ENCODE peak calls at places on chromosomes 6 and 20, in five cellular contexts. V, J, M, X and Y are unnamed samples.
A peak's percentile ranks its signal among the peaks of the same experiment; 100 is the strongest.

GRCh38 chr6:5135783-5136376 is 50.7 kb downstream of the PPP1R3G start:
- DNase-seq in V (peak; percentile 62), J (no peak), M (peak; percentile 58), X (no peak), Y (peak; percentile 73)

GRCh38 chr20:51360451-51361230 is 181.9 kb downstream of the NFATC2 start:
- DNase-seq in V (peak; percentile 95), J (no peak), M (peak; percentile 95), X (no peak), Y (peak; percentile 99)

GRCh38 chr6:135181333-135182119 is 418 bp downstream of the MYB start:
- DNase-seq in V (no peak), J (no peak), M (no peak), X (no peak), Y (no peak)

GRCh38 chr20:4918473-4918872 is 82.8 kb downstream of the SLC23A2 start:
- DNase-seq in V (no peak), J (no peak), M (no peak), X (no peak), Y (no peak)

GRCh38 chr6:155439376-155439775 is 16.3 kb downstream of the NOX3 start:
- DNase-seq in V (no peak), J (no peak), M (no peak), X (no peak), Y (no peak)

GRCh38 chr6:132061381-132061780 is 110.2 kb upstream of the CCN2 start:
- DNase-seq in V (no peak), J (no peak), M (no peak), X (no peak), Y (no peak)

GRCh38 chr6:107171513-107171912 is 56.2 kb upstream of the BEND3 start:
- DNase-seq in V (no peak), J (no peak), M (no peak), X (no peak), Y (no peak)

GRCh38 chr6:75424610-75425548 is 68.7 kb downstream of the FILIP1 start:
- DNase-seq in V (no peak), J (no peak), M (no peak), X (no peak), Y (no peak)

GRCh38 chr6:131787079-131787478 is 20.7 kb upstream of the ENPP1 start:
- DNase-seq in V (no peak), J (no peak), M (no peak), X (no peak), Y (peak; percentile 34)

GRCh38 chr6:150072201-150072600 is 3.3 kb upstream of the ULBP3 start:
- DNase-seq in V (no peak), J (peak; percentile 89), M (peak; percentile 10), X (peak; percentile 79), Y (no peak)

GRCh38 chr6:28648878-28649375 is 123.2 kb downstream of the GPX5 start:
- DNase-seq in V (no peak), J (no peak), M (peak; percentile 10), X (no peak), Y (no peak)

DNA sequence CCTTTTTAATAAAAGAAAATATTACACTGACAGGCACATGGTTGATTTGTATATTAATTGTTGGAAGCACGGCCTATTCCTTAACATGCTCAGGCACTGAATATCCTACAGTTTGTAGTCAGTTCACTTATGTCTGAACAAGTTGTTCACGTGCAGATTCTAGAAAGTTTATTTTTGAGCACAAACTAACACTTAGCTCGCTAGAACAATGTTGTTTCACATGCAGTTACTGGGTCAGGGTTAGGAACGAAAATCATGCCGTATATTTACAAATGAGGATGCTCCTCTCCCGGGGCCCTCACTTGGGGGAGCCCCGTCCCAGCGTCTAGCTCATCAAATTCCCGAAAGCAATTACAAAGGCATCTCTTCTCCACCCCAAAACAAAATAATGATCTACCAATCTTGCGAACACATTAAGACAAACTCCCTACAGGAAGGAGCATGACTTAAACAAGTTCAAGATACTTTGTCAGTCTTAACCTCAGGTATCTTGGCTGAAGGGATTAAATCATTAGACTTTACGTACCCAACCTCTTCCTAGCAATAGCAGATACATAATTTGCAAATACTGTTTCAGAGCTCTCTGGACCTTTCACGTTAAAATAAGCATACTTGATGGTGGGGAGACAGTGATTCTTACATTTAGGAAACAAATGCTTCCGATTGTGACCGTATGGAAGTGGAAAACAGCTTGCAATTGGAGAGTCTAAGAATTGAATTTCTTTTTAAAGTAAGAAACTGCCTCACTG is 1.5 kb downstream of the MAP7 start:
- DNase-seq in V (no peak), J (no peak), M (no peak), X (no peak), Y (no peak)
- H3K4me3 ChIP-seq in V (no peak overlapping the region), J (peak overlapping the region; percentile 58), M (no peak overlapping the region), X (no peak overlapping the region), Y (no peak overlapping the region)

DNA sequence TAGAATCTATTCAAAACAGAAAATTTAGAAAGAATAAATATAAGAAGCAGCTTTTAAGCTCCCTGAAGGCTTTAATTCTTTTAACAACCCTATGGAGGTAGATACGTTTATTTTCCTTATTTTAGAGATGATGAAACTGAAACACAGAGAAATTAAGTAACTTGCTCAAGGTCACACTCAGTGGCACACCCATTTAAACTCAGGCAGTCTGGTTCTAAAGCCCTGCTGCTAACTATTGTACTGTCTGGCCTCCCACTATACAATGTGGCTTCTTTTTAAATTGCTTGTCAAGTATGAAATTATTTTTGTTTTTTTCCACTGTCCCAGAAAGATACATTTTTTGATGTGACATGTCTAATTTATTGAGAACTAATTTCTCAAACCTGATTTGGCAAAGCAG is 55.7 kb downstream of the FAM217A start:
- DNase-seq in V (no peak), J (no peak), M (no peak), X (no peak), Y (peak; percentile 30)
- H3K4me3 ChIP-seq in V (peak overlapping the region; percentile 91), J (no peak overlapping the region), M (no peak overlapping the region), X (peak overlapping the region; percentile 86), Y (no peak overlapping the region)

GRCh38 chr20:49268600-49269365 is 9.1 kb downstream of the ZNFX1 start:
- DNase-seq in V (no peak), J (no peak), M (peak; percentile 39), X (no peak), Y (peak; percentile 72)
- H3K4me3 ChIP-seq in V (no peak overlapping the region), J (no peak overlapping the region), M (no peak overlapping the region), X (peak overlapping the region; percentile 30), Y (no peak overlapping the region)

GRCh38 chr20:63953764-63954429 is 2.3 kb downstream of the UCKL1 start:
- DNase-seq in V (no peak), J (no peak), M (no peak), X (no peak), Y (no peak)
- H3K4me3 ChIP-seq in V (no peak overlapping the region), J (no peak overlapping the region), M (no peak overlapping the region), X (peak overlapping the region; percentile 100), Y (peak overlapping the region; percentile 6)

DNA sequence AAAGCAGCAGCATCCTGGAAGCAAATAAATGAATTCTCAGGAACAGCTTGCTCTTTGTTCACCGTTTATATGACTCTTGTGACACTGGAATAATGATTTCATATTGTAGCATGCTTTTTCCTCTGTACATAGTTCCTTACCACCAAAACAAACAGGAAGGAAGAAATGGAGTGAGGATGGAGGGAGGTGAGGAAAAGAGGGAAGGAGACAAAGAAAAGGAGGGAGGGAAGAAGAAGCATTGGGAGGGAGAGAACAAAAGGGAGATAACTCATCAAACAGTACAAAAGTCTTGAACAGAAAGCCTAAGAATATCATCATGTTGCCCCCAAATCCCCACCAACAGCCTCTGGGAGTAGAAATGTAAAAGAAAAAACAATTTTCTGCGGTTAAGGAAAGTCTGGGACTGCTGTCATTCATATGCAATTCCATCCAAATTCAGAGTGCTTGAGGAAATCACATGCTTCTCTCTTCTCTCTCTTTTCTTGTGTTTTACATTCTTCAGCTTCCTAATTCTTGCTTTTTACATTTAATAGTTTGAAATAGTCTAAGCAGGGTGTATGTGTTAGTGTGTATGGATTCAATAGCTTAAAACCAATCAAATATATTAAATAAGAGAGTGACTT is 81.5 kb downstream of the EPHA7 start:
- DNase-seq in V (no peak), J (no peak), M (no peak), X (no peak), Y (no peak)
- H3K4me3 ChIP-seq in V (no peak overlapping the region), J (no peak overlapping the region), M (no peak overlapping the region), X (no peak overlapping the region), Y (no peak overlapping the region)

GRCh38 chr20:21053002-21053762 is 53.0 kb downstream of the LINC00237 start:
- DNase-seq in V (no peak), J (no peak), M (no peak), X (no peak), Y (no peak)
- H3K4me3 ChIP-seq in V (no peak overlapping the region), J (no peak overlapping the region), M (no peak overlapping the region), X (no peak overlapping the region), Y (no peak overlapping the region)

DNA sequence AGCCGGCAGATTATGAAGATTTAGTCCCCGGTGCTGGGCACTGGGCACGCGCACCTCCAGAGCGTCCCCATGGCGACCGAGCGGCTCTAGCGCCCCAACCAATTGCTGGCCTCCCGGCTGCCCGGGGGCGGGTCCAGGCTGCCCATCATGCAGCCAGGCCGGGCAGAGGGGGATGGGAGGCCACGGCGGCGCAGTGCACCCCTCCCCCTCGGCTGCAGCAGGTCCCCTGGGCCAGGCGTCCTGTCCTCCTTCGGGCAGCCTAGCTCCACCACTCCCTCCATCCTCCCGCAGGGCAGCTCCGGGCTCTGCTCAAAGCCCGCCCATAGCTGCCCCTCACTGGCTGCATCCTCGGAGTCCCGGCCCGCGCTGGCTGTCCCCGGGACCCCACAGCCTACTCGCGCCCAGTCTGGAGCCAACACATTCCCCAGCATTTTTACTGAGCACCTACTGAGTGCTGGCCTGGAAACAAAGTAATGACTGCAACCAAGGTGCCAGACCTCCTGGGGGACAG is 99.4 kb downstream of the ASXL1 start:
- DNase-seq in V (peak; percentile 59), J (no peak), M (peak; percentile 69), X (peak; percentile 55), Y (peak; percentile 65)
- H3K4me3 ChIP-seq in V (peak overlapping the region; percentile 45), J (peak overlapping the region; percentile 38), M (peak overlapping the region; percentile 42), X (peak overlapping the region; percentile 65), Y (peak overlapping the region; percentile 56)

GRCh38 chr6:125988280-125988679 is 1.9 kb downstream of the TRMT11 start:
- DNase-seq in V (no peak), J (no peak), M (no peak), X (no peak), Y (no peak)
- H3K4me3 ChIP-seq in V (no peak overlapping the region), J (no peak overlapping the region), M (no peak overlapping the region), X (no peak overlapping the region), Y (no peak overlapping the region)

DNA sequence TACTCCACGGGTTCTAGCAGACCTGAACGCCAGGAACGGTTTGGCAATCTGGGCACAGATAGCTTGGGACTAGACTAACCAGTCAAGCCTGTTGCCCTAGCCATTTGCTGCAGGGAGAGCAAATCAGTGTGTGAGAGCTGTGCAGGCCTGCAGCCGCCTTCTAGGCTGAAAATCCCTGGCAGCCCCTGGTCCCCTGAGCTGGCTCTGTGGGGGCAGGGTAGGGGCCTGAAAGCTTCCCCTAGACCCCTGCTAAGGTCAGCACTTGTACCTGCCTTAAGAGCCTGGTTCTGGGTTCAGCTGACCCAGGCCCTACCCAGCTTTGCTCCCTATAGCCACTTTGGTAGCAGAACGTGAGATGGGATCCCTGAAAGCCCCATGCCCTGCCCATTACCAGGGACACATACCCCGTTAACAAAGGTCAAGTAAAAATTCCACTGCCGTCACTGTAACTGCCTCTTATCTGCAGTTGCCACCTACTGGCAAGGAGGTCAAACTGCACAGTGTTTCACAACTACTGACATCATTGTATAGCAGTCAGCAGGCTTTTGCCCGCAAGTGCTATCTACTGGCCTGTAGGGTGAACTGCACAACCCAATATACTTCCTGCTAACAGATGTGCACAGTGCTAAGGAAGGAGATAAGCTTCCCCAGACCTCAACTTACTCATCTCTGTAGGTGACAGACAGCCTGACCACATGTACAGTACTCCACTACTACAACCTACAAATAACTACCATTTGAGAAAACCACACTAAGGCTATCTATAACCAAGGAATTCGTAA is 95.1 kb upstream of the OLIG3 start:
- DNase-seq in V (peak; percentile 48), J (no peak), M (peak; percentile 43), X (no peak), Y (peak; percentile 73)
- H3K4me3 ChIP-seq in V (no peak overlapping the region), J (no peak overlapping the region), M (no peak overlapping the region), X (no peak overlapping the region), Y (no peak overlapping the region)